ENCODE peak calls at places on chromosomes 12 and 14, in four cellular contexts. C is neural progenitor cell, U is GM12878, R is Karpas-422. B is an unnamed sample.

GRCh38 chr14:61188936-61189808 is 92.0 kb downstream of the TMEM30B start:
- DNase-seq in C (peak; percentile 82), U (no peak), R (peak; percentile 85), B (no peak)

GRCh38 chr12:82593901-82594396 is 92.8 kb upstream of the TMTC2 start:
- DNase-seq in C (no peak), U (peak; percentile 49), R (no peak), B (no peak)

GRCh38 chr14:104581521-104581920 is 2.0 kb downstream of the C14orf180 start:
- DNase-seq in C (no peak), U (no peak), R (no peak), B (no peak)

GRCh38 chr14:71621276-71621675 is 311.0 kb upstream of the RGS6 start:
- DNase-seq in C (no peak), U (no peak), R (no peak), B (no peak)

GRCh38 chr12:110932048-110932447 is 11.7 kb upstream of the MYL2 start:
- DNase-seq in C (peak; percentile 31), U (no peak), R (peak; percentile 55), B (no peak)

GRCh38 chr12:67088401-67089118 is 180.6 kb upstream of the CAND1 start:
- DNase-seq in C (no peak), U (no peak), R (no peak), B (no peak)

GRCh38 chr12:64635356-64635998 is 25.2 kb downstream of the RASSF3 start:
- DNase-seq in C (no peak), U (no peak), R (no peak), B (no peak)

GRCh38 chr14:23605931-23606585 is 27.5 kb upstream of the JPH4 start:
- DNase-seq in C (no peak), U (peak; percentile 83), R (no peak), B (no peak)

GRCh38 chr12:54000105-54000773 is at the start of gene HOXC9:
- DNase-seq in C (no peak), U (no peak), R (no peak), B (no peak)

GRCh38 chr12:90897981-90898380 is 57.0 kb downstream of the CCER1 start:
- DNase-seq in C (no peak), U (no peak), R (no peak), B (no peak)

GRCh38 chr12:18008642-18009041 is 81.4 kb downstream of the RERGL start:
- DNase-seq in C (no peak), U (no peak), R (no peak), B (no peak)

GRCh38 chr14:92581206-92581605 is 67.6 kb downstream of the RIN3 start:
- DNase-seq in C (no peak), U (no peak), R (no peak), B (no peak)

GRCh38 chr12:32765906-32766305 is 10.2 kb upstream of the YARS2 start:
- DNase-seq in C (no peak), U (no peak), R (no peak), B (no peak)

GRCh38 chr14:91866061-91866460 is 1.3 kb downstream of the TC2N start:
- DNase-seq in C (no peak), U (no peak), R (no peak), B (no peak)

GRCh38 chr12:43349863-43350262 is 202.1 kb downstream of the ADAMTS20 start:
- DNase-seq in C (no peak), U (no peak), R (no peak), B (no peak)

GRCh38 chr14:64761441-64762043 is 57.3 kb downstream of the PLEKHG3 start:
- DNase-seq in C (no peak), U (no peak), R (peak; percentile 51), B (no peak)

GRCh38 chr14:60183724-60184596 is 18.8 kb upstream of the DHRS7 start:
- DNase-seq in C (peak; percentile 87), U (no peak), R (peak; percentile 95), B (peak; percentile 91)

GRCh38 chr12:88111074-88111652 is 30.7 kb downstream of the CEP290 start:
- DNase-seq in C (peak; percentile 8), U (peak; percentile 2), R (peak; percentile 52), B (peak; percentile 36)

GRCh38 chr12:98671459-98671858 is 26.4 kb downstream of the APAF1 start:
- DNase-seq in C (no peak), U (no peak), R (no peak), B (no peak)

GRCh38 chr12:57239587-57240068 is 10.1 kb downstream of the SHMT2 start:
- DNase-seq in C (no peak), U (no peak), R (peak; percentile 65), B (no peak)

GRCh38 chr12:57238854-57239554 is 9.5 kb downstream of the SHMT2 start:
- DNase-seq in C (peak; percentile 94), U (no peak), R (peak; percentile 96), B (peak; percentile 90)

GRCh38 chr12:57236925-57237652 is 7.6 kb downstream of the SHMT2 start:
- DNase-seq in C (no peak), U (no peak), R (no peak), B (no peak)

GRCh38 chr12:57237653-57237951 is 8.1 kb downstream of the SHMT2 start:
- DNase-seq in C (no peak), U (no peak), R (no peak), B (no peak)

DNA sequence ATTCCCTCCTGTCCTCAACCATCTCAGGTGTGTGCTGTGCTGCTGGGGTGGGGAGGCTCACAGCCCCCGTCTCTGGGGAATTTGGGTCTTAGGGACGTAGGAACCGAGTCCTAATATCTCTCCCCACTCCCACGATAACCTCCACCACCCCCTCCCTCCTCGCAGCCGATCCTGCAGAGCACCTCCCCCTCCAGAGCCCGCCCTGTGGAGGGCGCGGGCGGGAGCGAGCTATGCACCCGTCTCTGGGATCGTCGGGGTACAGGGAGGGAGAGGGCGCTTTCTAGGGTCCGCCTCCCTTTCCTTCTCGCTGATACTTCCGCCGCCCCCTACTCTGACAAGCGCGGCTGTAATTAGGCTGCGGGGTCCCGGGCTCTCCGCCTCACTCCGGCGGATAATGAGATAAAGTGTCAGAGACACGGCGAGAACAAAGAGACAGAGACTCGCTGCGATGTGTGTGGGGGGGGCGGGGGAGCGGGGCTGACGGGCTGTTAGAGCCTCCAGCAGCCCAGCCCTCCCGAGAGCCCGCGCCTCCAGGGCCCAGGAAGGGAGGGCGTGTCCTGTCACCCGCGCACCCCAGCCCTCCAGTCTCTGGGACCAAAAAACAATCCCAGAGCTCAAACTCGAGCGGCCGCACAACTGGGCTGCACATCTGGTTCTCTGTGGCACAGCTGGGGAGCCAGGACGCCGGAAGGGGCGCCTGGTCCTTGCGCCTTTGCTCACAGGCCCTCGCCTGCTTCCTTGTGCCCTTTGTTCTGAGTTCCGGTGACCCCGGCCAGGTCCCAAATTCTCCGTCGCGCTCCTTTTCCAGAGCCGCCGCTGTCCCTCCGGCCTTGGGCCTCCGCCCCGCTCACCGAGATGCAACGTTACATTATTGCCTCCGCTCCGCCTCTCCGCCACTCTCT is 8.7 kb downstream of the SHMT2 start:
- DNase-seq in C (peak; percentile 76), U (no peak), R (no peak), B (peak; percentile 76)
- H3K4me1 ChIP-seq in C (peaks cover 63% of the 10 kb centered on the region), U (peaks cover 44% of the 10 kb centered on the region), R (peaks cover 89% of the 10 kb centered on the region), B (peaks cover 52% of the 10 kb centered on the region)

GRCh38 chr12:57003395-57003794 is 3.0 kb downstream of the ZBTB39 start:
- DNase-seq in C (no peak), U (no peak), R (no peak), B (no peak)

GRCh38 chr12:57006809-57007475 is 596 bp upstream of the ZBTB39 start:
- DNase-seq in C (no peak), U (no peak), R (no peak), B (no peak)

GRCh38 chr12:57008113-57008687 is 1.9 kb upstream of the ZBTB39 start:
- DNase-seq in C (peak; percentile 61), U (peak; percentile 27), R (peak; percentile 87), B (peak; percentile 79)

GRCh38 chr12:57004651-57005050 is 1.7 kb downstream of the ZBTB39 start:
- DNase-seq in C (no peak), U (no peak), R (no peak), B (no peak)

GRCh38 chr12:57005980-57006808 is at the start of gene ZBTB39:
- DNase-seq in C (peak; percentile 90), U (no peak), R (peak; percentile 89), B (peak; percentile 84)
- H2AFZ ChIP-seq in C (peak within 1 kb of the TSS; percentile 80), U (peak within 1 kb of the TSS; percentile 62), R (peak within 1 kb of the TSS; percentile 96), B (peak within 1 kb of the TSS; percentile 88)

GRCh38 chr12:123472438-123472849 is 14.5 kb downstream of the SNRNP35 start:
- DNase-seq in C (no peak), U (no peak), R (no peak), B (no peak)
- H3K4me1 ChIP-seq in C (no peaks in the 10 kb centered on the region), U (no peaks in the 10 kb centered on the region), R (no peaks in the 10 kb centered on the region), B (peaks cover 24% of the 10 kb centered on the region)

GRCh38 chr14:46279776-46280175 is 371.8 kb downstream of the RPL10L start:
- DNase-seq in C (no peak), U (no peak), R (no peak), B (no peak)

DNA sequence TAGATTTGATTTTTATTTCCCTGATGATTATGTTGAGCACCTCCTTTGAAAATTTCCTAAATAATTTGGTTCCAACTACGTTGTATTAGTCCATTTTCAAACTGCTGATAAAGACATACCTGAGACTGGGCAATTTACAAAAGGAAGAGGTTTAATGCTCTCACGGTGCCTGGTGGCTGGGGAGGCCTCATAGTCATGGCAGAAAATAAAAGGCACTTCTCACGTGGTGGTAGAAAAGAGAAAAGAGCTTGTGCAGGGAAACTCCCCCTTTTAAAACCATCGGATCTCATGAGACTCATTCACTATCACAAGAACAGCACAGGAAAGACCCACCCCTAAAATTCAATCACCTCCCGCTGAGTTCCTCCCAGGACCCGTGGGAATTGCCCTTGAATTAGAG is 372.3 kb downstream of the RPL10L start:
- DNase-seq in C (no peak), U (no peak), R (no peak), B (no peak)
- H2AFZ ChIP-seq in C (no peak overlapping the region), U (no peak overlapping the region), R (no peak overlapping the region), B (no peak overlapping the region)

GRCh38 chr12:56373515-56373914 is 10.9 kb upstream of the APOF start:
- DNase-seq in C (no peak), U (no peak), R (peak; percentile 6), B (no peak)

GRCh38 chr12:56375598-56376434 is 13.2 kb upstream of the APOF start:
- DNase-seq in C (no peak), U (no peak), R (peak; percentile 55), B (peak; percentile 93)

GRCh38 chr12:56377310-56377988 is 14.8 kb upstream of the APOF start:
- DNase-seq in C (peak; percentile 16), U (no peak), R (peak; percentile 38), B (peak; percentile 54)

GRCh38 chr12:56377989-56378316 is 15.3 kb upstream of the APOF start:
- DNase-seq in C (no peak), U (no peak), R (peak; percentile 7), B (no peak)

DNA sequence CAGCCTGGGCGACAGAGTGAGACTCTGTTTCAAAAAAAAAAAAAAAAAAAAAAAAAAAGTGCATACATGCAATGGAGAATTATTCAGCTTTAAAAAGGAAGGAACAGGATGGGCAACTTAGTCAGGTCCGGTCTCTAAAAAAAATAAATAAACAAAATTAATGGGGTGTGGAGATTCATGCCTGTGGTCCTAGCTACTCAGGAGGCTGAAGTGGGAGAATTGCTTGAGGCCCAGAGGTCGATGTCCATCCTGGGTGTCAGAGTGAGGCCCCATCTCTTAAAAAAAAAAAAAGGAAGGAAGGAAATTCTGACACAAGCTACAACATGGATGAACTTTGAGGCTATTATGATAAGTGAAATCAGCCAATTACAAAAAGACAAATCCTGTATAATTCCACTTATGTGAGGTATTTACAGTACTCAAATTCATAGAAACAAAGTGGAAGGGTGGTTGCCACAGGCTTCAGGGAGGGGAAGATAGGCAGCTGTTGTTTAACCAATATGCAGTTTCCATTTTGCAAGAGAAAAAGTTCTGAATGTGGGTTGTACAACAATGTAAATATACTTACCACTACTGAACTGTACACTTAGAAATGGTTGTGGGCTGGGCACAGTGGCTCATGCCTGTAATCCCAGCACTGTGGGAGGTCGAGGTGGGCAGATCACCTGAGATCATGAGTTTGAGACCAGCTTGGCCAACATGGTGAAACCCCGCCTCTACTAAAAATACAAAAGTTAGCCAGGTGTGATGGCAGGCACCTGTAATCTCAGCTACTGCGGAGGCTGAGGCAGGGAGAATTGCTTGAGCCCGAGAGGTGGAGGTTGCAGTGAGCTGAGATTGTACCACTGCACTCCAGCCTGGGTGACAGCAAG is 12.3 kb upstream of the APOF start:
- DNase-seq in C (no peak), U (no peak), R (peak; percentile 40), B (peak; percentile 69)
- H3K4me1 ChIP-seq in C (peaks cover 9% of the 10 kb centered on the region), U (peaks cover 36% of the 10 kb centered on the region), R (peaks cover 14% of the 10 kb centered on the region), B (peaks cover 49% of the 10 kb centered on the region)

B was measured in OCI-LY7.